ENCODE peak calls at places on chromosomes 16 and 17, in eight cellular contexts. One of them, this sample, is unnamed.

GRCh38 chr17:75345514-75346167 is 56.4 kb upstream of the SLC25A19 start:
- DNase-seq in CD8-positive, alpha-beta T cell: peak
- DNase-seq in lung: no peak
- DNase-seq in left lung: no peak
- DNase-seq in GM23338: peak
- DNase-seq in psoas muscle: no peak
- DNase-seq in bronchial epithelial cell: no peak
- DNase-seq in cardiac muscle cell: no peak
- DNase-seq in this sample: no peak

GRCh38 chr17:10149573-10150399 is 48.6 kb downstream of the GAS7 start:
- DNase-seq in CD8-positive, alpha-beta T cell: peak
- DNase-seq in lung: no peak
- DNase-seq in left lung: no peak
- DNase-seq in GM23338: no peak
- DNase-seq in psoas muscle: no peak
- DNase-seq in bronchial epithelial cell: peak
- DNase-seq in cardiac muscle cell: no peak
- DNase-seq in this sample: peak

GRCh38 chr17:74738051-74738996 is 1.3 kb downstream of the RAB37 start:
- DNase-seq in CD8-positive, alpha-beta T cell: peak
- DNase-seq in lung: no peak
- DNase-seq in left lung: no peak
- DNase-seq in GM23338: no peak
- DNase-seq in psoas muscle: peak
- DNase-seq in bronchial epithelial cell: no peak
- DNase-seq in cardiac muscle cell: no peak
- DNase-seq in this sample: no peak

GRCh38 chr16:16857603-16858283 is 478.8 kb downstream of the NPIPA7 start:
- DNase-seq in CD8-positive, alpha-beta T cell: no peak
- DNase-seq in lung: no peak
- DNase-seq in left lung: no peak
- DNase-seq in GM23338: no peak
- DNase-seq in psoas muscle: no peak
- DNase-seq in bronchial epithelial cell: peak
- DNase-seq in cardiac muscle cell: no peak
- DNase-seq in this sample: no peak

GRCh38 chr17:27995554-27995953 is 46.9 kb upstream of the NLK start:
- DNase-seq in CD8-positive, alpha-beta T cell: no peak
- DNase-seq in lung: no peak
- DNase-seq in left lung: no peak
- DNase-seq in GM23338: no peak
- DNase-seq in psoas muscle: no peak
- DNase-seq in bronchial epithelial cell: no peak
- DNase-seq in cardiac muscle cell: no peak
- DNase-seq in this sample: no peak

GRCh38 chr16:8632675-8633182 is 11.2 kb downstream of the METTL22 start:
- DNase-seq in CD8-positive, alpha-beta T cell: no peak
- DNase-seq in lung: peak
- DNase-seq in left lung: peak
- DNase-seq in GM23338: no peak
- DNase-seq in psoas muscle: peak
- DNase-seq in bronchial epithelial cell: no peak
- DNase-seq in cardiac muscle cell: no peak
- DNase-seq in this sample: no peak

GRCh38 chr17:68085751-68086445 is 50.4 kb downstream of the KPNA2 start:
- DNase-seq in CD8-positive, alpha-beta T cell: no peak
- DNase-seq in lung: no peak
- DNase-seq in left lung: no peak
- DNase-seq in GM23338: peak
- DNase-seq in psoas muscle: no peak
- DNase-seq in bronchial epithelial cell: no peak
- DNase-seq in cardiac muscle cell: no peak
- DNase-seq in this sample: no peak

GRCh38 chr17:58215685-58216084 is 3.4 kb downstream of the MKS1 start:
- DNase-seq in CD8-positive, alpha-beta T cell: no peak
- DNase-seq in lung: no peak
- DNase-seq in left lung: no peak
- DNase-seq in GM23338: no peak
- DNase-seq in psoas muscle: no peak
- DNase-seq in bronchial epithelial cell: no peak
- DNase-seq in cardiac muscle cell: no peak
- DNase-seq in this sample: no peak

GRCh38 chr16:563072-563644 is 3.0 kb downstream of the PRR35 start:
- DNase-seq in CD8-positive, alpha-beta T cell: no peak
- DNase-seq in lung: no peak
- DNase-seq in left lung: no peak
- DNase-seq in GM23338: no peak
- DNase-seq in psoas muscle: no peak
- DNase-seq in bronchial epithelial cell: no peak
- DNase-seq in cardiac muscle cell: no peak
- DNase-seq in this sample: no peak

GRCh38 chr16:565420-566330 is 1.1 kb upstream of the NHLRC4 start:
- DNase-seq in CD8-positive, alpha-beta T cell: no peak
- DNase-seq in lung: no peak
- DNase-seq in left lung: no peak
- DNase-seq in GM23338: no peak
- DNase-seq in psoas muscle: no peak
- DNase-seq in bronchial epithelial cell: no peak
- DNase-seq in cardiac muscle cell: peak
- DNase-seq in this sample: no peak

GRCh38 chr16:561957-562938 is 2.1 kb downstream of the PRR35 start:
- DNase-seq in CD8-positive, alpha-beta T cell: no peak
- DNase-seq in lung: no peak
- DNase-seq in left lung: no peak
- DNase-seq in GM23338: no peak
- DNase-seq in psoas muscle: no peak
- DNase-seq in bronchial epithelial cell: no peak
- DNase-seq in cardiac muscle cell: no peak
- DNase-seq in this sample: no peak

GRCh38 chr16:566475-567361 is at the start of gene NHLRC4:
- DNase-seq in CD8-positive, alpha-beta T cell: no peak
- DNase-seq in lung: peak
- DNase-seq in left lung: peak
- DNase-seq in GM23338: peak
- DNase-seq in psoas muscle: peak
- DNase-seq in bronchial epithelial cell: no peak
- DNase-seq in cardiac muscle cell: peak
- DNase-seq in this sample: peak

GRCh38 chr16:564690-565419 is 1.9 kb upstream of the NHLRC4 start:
- DNase-seq in CD8-positive, alpha-beta T cell: no peak
- DNase-seq in lung: no peak
- DNase-seq in left lung: no peak
- DNase-seq in GM23338: no peak
- DNase-seq in psoas muscle: no peak
- DNase-seq in bronchial epithelial cell: no peak
- DNase-seq in cardiac muscle cell: no peak
- DNase-seq in this sample: no peak
- TF ChIP-seq CTCF in CD8-positive, alpha-beta T cell: no peak
- TF ChIP-seq CTCF in lung: no peak
- TF ChIP-seq CTCF in left lung: no peak
- TF ChIP-seq CTCF in GM23338: no peak
- TF ChIP-seq CTCF in psoas muscle: no peak
- TF ChIP-seq CTCF in bronchial epithelial cell: no peak
- TF ChIP-seq CTCF in cardiac muscle cell: no peak
- TF ChIP-seq CTCF in this sample: no peak

DNA sequence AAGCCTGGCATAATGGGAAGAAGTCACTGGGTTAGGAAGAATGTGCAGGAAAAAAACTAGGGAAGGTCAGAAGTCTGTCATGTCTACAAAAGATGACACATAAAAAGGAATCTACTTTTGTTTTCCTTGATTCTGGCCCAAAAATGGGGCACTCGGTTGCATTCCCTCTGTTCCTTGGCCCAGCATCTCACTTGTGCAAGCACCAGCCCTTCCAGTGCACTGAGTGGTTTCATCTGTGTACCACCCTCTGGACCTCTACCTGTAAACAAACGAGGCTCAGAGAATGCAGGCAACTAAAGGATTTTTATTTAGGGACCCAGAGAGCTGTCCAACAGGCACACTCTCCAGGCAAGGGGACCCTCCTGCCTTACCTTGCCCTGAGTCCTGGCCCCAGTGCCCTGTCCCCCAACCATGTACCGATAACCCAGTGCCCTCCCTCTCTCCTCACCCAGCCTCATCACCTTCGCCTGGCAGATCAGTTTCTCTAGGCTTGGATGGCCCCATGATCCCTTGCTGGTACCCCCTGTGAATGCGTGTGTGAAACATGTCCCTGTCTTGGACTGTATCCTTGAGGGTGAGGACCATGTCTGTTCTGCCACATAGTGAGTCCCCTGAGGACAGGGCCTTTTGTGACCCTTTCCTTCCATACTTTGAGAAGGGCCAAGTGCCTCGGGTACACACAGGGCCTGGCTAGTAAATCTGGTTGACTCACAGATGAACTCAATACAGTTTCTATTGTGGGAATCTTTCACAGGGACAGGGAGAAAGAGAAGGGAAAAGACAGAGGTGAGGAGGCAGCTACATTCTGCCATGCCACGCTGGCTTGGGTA is 13.3 kb downstream of the NXPH3 start:
- DNase-seq in CD8-positive, alpha-beta T cell: no peak
- DNase-seq in lung: no peak
- DNase-seq in left lung: no peak
- DNase-seq in GM23338: no peak
- DNase-seq in psoas muscle: no peak
- DNase-seq in bronchial epithelial cell: no peak
- DNase-seq in cardiac muscle cell: no peak
- DNase-seq in this sample: peak
- H3K4me3 ChIP-seq in CD8-positive, alpha-beta T cell: no peak
- H3K4me3 ChIP-seq in lung: no peak
- H3K4me3 ChIP-seq in left lung: no peak
- H3K4me3 ChIP-seq in GM23338: no peak
- H3K4me3 ChIP-seq in psoas muscle: no peak
- H3K4me3 ChIP-seq in bronchial epithelial cell: no peak
- H3K4me3 ChIP-seq in cardiac muscle cell: no peak
- H3K4me3 ChIP-seq in this sample: no peak

DNA sequence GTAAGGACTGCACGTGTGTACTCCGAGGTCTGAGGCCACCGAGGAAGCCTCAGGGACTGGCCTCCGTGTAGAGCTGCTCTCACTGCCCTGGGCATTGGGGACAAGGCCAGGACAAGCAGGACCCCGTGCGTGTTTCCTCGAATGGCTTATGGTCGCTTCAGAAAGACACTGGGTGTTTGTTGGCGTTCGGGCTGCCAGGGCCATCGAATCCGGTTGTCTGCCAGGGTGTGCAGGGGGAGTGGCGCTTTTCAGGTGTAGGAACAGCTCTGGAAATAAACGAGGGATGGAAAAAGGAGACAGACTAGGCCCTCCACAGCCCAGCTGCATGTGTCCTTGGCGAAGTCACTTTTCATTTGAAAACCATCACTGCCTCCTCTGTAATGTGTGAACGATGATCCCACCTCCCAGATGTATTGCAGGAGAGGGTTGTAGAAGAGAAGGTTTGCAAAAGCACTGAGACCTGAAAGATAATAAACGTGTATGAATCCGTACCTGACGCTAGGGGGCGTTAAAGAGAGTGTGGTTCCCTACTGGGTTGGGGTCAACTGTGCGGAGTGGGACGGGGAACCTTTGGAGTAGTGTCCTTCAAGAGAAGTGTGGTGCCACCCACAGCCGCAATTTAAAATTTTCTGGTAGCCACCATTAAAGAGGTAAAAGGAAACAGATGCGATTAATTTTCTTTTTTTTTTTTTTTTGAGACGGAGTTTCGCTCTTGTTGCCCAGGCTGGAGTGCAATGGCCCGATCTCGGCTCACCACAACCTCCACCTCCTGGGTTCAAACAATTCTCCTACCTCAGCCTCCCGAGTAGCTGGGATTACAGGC is 2.1 kb upstream of the ZSCAN10 start:
- DNase-seq in CD8-positive, alpha-beta T cell: peak
- DNase-seq in lung: no peak
- DNase-seq in left lung: no peak
- DNase-seq in GM23338: peak
- DNase-seq in psoas muscle: peak
- DNase-seq in bronchial epithelial cell: no peak
- DNase-seq in cardiac muscle cell: peak
- DNase-seq in this sample: no peak
- TF ChIP-seq CTCF in CD8-positive, alpha-beta T cell: peak
- TF ChIP-seq CTCF in lung: no peak
- TF ChIP-seq CTCF in left lung: peak
- TF ChIP-seq CTCF in GM23338: peak
- TF ChIP-seq CTCF in psoas muscle: peak
- TF ChIP-seq CTCF in bronchial epithelial cell: peak
- TF ChIP-seq CTCF in cardiac muscle cell: peak
- TF ChIP-seq CTCF in this sample: peak

GRCh38 chr16:64421515-64421914 is 700.3 kb downstream of the CDH11 start:
- DNase-seq in CD8-positive, alpha-beta T cell: no peak
- DNase-seq in lung: no peak
- DNase-seq in left lung: no peak
- DNase-seq in GM23338: no peak
- DNase-seq in psoas muscle: no peak
- DNase-seq in bronchial epithelial cell: peak
- DNase-seq in cardiac muscle cell: no peak
- DNase-seq in this sample: no peak

GRCh38 chr16:64419832-64420231 is 702.0 kb downstream of the CDH11 start:
- DNase-seq in CD8-positive, alpha-beta T cell: no peak
- DNase-seq in lung: no peak
- DNase-seq in left lung: no peak
- DNase-seq in GM23338: no peak
- DNase-seq in psoas muscle: no peak
- DNase-seq in bronchial epithelial cell: no peak
- DNase-seq in cardiac muscle cell: peak
- DNase-seq in this sample: no peak

GRCh38 chr16:64412578-64413280 is 709.1 kb downstream of the CDH11 start:
- DNase-seq in CD8-positive, alpha-beta T cell: no peak
- DNase-seq in lung: no peak
- DNase-seq in left lung: no peak
- DNase-seq in GM23338: no peak
- DNase-seq in psoas muscle: no peak
- DNase-seq in bronchial epithelial cell: peak
- DNase-seq in cardiac muscle cell: no peak
- DNase-seq in this sample: peak

GRCh38 chr16:64417711-64418227 is 704.1 kb downstream of the CDH11 start:
- DNase-seq in CD8-positive, alpha-beta T cell: no peak
- DNase-seq in lung: no peak
- DNase-seq in left lung: no peak
- DNase-seq in GM23338: no peak
- DNase-seq in psoas muscle: no peak
- DNase-seq in bronchial epithelial cell: peak
- DNase-seq in cardiac muscle cell: no peak
- DNase-seq in this sample: peak

DNA sequence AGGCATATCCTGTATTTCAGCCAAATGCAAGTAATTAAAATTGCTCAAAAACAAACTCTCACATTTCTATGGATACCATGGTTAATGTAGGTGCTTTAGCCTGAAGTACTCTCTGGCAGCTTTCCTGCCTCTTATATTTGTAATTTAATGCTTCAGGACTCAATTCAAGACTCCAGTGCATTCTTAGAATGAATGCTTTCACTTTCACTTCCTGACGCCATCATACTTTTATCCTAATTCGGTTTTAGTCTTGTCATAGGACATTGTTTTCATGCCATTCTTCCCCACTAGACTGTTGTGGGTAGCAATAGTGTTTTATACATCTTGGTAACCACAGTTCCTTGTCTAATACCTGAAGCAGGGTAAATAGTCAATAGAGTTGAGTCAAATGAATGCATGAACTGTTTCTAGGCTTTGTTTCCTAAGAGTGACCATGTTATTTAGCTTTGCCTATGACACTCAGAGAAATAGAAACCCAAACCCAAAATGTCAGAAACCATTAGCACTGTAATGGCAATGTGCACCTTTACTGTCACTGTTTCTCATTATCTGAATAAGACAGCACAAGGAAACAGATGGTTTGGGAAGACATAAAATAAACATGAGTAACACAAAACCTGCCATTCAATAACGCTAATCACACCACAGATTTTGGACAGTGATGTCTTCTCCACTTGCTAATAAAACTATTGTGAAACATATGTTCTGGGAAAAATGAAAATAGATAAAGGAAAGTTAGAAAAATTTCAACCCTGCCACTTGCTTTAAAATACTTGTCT is 705.4 kb downstream of the CDH11 start:
- DNase-seq in CD8-positive, alpha-beta T cell: no peak
- DNase-seq in lung: no peak
- DNase-seq in left lung: no peak
- DNase-seq in GM23338: no peak
- DNase-seq in psoas muscle: no peak
- DNase-seq in bronchial epithelial cell: peak
- DNase-seq in cardiac muscle cell: no peak
- DNase-seq in this sample: peak
- H3K4me3 ChIP-seq in CD8-positive, alpha-beta T cell: no peak
- H3K4me3 ChIP-seq in lung: no peak
- H3K4me3 ChIP-seq in left lung: peak
- H3K4me3 ChIP-seq in GM23338: no peak
- H3K4me3 ChIP-seq in psoas muscle: peak
- H3K4me3 ChIP-seq in bronchial epithelial cell: peak
- H3K4me3 ChIP-seq in cardiac muscle cell: no peak
- H3K4me3 ChIP-seq in this sample: peak

This sample was measured in foreskin fibroblast.